ENCODE peak calls at places on chromosome X, in eight cellular contexts. V is K562, M is heart left ventricle, C is A549, B is lower leg skin, F is H9, Y is GM10248, D is cardiac muscle cell. R is an unnamed sample.

GRCh38 chrX:119880552-119881437 is 9.2 kb downstream of the NDUFA1 start:
- DNase-seq in B (no peak), M (peak), V (peak), D (peak), C (peak), Y (peak), F (peak), R (no peak)

GRCh38 chrX:44267861-44268260 is 75.6 kb downstream of the EFHC2 start:
- DNase-seq in M (no peak), B (no peak), Y (no peak), F (no peak), V (no peak), C (no peak), D (no peak), R (no peak)

GRCh38 chrX:133633162-133633561 is 217.9 kb upstream of the GPC4 start:
- DNase-seq in D (no peak), C (no peak), B (no peak), F (no peak), Y (no peak), V (no peak), M (no peak), R (no peak)

GRCh38 chrX:920234-920799 is 289.7 kb downstream of the SHOX start:
- DNase-seq in M (no peak), D (no peak), Y (no peak), F (no peak), B (no peak), V (no peak), C (no peak), R (no peak)

GRCh38 chrX:133380882-133381619 is 34.2 kb downstream of the GPC4 start:
- DNase-seq in F (no peak), B (no peak), C (no peak), D (no peak), V (no peak), Y (no peak), M (no peak), R (no peak)

GRCh38 chrX:13252726-13253125 is 67.1 kb downstream of the ATXN3L start:
- DNase-seq in C (no peak), V (no peak), M (no peak), F (no peak), B (no peak), D (no peak), Y (no peak), R (no peak)

GRCh38 chrX:19904778-19905367 is 17.5 kb upstream of the SH3KBP1 start:
- DNase-seq in M (no peak), F (no peak), Y (peak), B (no peak), V (peak), C (peak), D (peak), R (no peak)

GRCh38 chrX:112818114-112819012 is 22.3 kb downstream of the AMOT start:
- DNase-seq in Y (no peak), C (no peak), F (no peak), V (no peak), M (peak), B (no peak), D (no peak), R (no peak)

GRCh38 chrX:131828482-131828881 is 194.6 kb upstream of the STK26 start:
- DNase-seq in C (no peak), F (no peak), B (no peak), Y (no peak), D (no peak), V (peak), M (no peak), R (no peak)

GRCh38 chrX:136386173-136386572 is 85.4 kb downstream of the ADGRG4 start:
- DNase-seq in F (no peak), C (no peak), Y (no peak), D (no peak), B (no peak), V (no peak), M (no peak), R (no peak)

GRCh38 chrX:100928660-100929613 is at the start of gene XKRX:
- DNase-seq in F (peak), M (peak), V (peak), C (peak), B (peak), D (peak), Y (peak), R (peak)

GRCh38 chrX:20442597-20442996 is 175.9 kb upstream of the RPS6KA3 start:
- DNase-seq in C (peak), V (peak), F (peak), M (peak), D (peak), Y (peak), B (peak), R (peak)

GRCh38 chrX:69130448-69130847 is 34.8 kb downstream of the PJA1 start:
- DNase-seq in B (no peak), F (no peak), Y (no peak), D (no peak), M (no peak), V (no peak), C (no peak), R (no peak)

GRCh38 chrX:47187106-47187677 is 6.4 kb upstream of the UBA1 start:
- DNase-seq in Y (no peak), D (no peak), M (no peak), F (peak), V (no peak), B (no peak), C (no peak), R (no peak)

GRCh38 chrX:103792916-103793540 is 16.4 kb downstream of the PLP1 start:
- DNase-seq in C (no peak), V (no peak), Y (no peak), B (no peak), D (peak), F (no peak), M (no peak), R (no peak)

GRCh38 chrX:155819966-155820491 is 61.1 kb upstream of the VAMP7 start:
- DNase-seq in B (peak), F (peak), D (peak), M (peak), Y (peak), C (peak), V (peak), R (peak)

GRCh38 chrX:110795645-110796510 is at the start of gene CHRDL1:
- DNase-seq in C (peak), V (no peak), D (no peak), Y (no peak), B (no peak), F (peak), M (peak), R (peak)

GRCh38 chrX:129748265-129748664 is 9.5 kb downstream of the XPNPEP2 start:
- DNase-seq in D (peak), C (no peak), M (no peak), Y (no peak), V (no peak), F (no peak), B (peak), R (no peak)

GRCh38 chrX:48975041-48975440 is 3.4 kb upstream of the KCND1 start:
- DNase-seq in M (no peak), Y (no peak), D (no peak), V (no peak), C (no peak), F (no peak), B (no peak), R (no peak)

GRCh38 chrX:47802589-47802988 is 34.1 kb upstream of the ZNF81 start:
- DNase-seq in B (no peak), Y (no peak), D (peak), C (peak), M (no peak), V (peak), F (no peak), R (no peak)

GRCh38 chrX:44343412-44343942 is at the start of gene EFHC2:
- DNase-seq in F (peak), Y (no peak), D (peak), B (no peak), M (peak), C (peak), V (peak), R (peak)

GRCh38 chrX:78517124-78517523 is 142.0 kb downstream of the RTL3 start:
- DNase-seq in V (no peak), M (no peak), C (no peak), D (no peak), Y (peak), B (no peak), F (no peak), R (no peak)

GRCh38 chrX:103531002-103531401 is 11.7 kb upstream of the RAB40A start:
- DNase-seq in Y (no peak), C (no peak), V (no peak), M (no peak), F (no peak), D (peak), B (no peak), R (no peak)

GRCh38 chrX:24870143-24870542 is 145.6 kb downstream of the ARX start:
- DNase-seq in C (peak), V (no peak), F (no peak), Y (no peak), D (peak), M (no peak), B (no peak), R (no peak)

GRCh38 chrX:85963736-85964135 is 83.6 kb downstream of the CHM start:
- DNase-seq in B (no peak), Y (no peak), D (peak), C (peak), V (no peak), M (no peak), F (no peak), R (no peak)

GRCh38 chrX:31165241-31166035 is 93.6 kb upstream of the FTHL17 start:
- DNase-seq in C (no peak), D (peak), B (no peak), M (no peak), Y (no peak), V (no peak), F (no peak), R (no peak)

GRCh38 chrX:79138658-79139241 is 5.7 kb upstream of the GPR174 start:
- DNase-seq in Y (peak), M (no peak), B (no peak), D (no peak), C (no peak), V (peak), F (no peak), R (no peak)

GRCh38 chrX:129875669-129876068 is 30.3 kb upstream of the UTP14A start:
- DNase-seq in Y (no peak), B (no peak), V (no peak), D (peak), C (no peak), F (no peak), M (no peak), R (no peak)

GRCh38 chrX:153334654-153335295 is 822 bp downstream of the ZNF275 start:
- DNase-seq in B (no peak), C (no peak), D (no peak), Y (no peak), M (no peak), V (no peak), F (no peak), R (no peak)

GRCh38 chrX:70508296-70508911 is 63.8 kb downstream of the DLG3 start:
- DNase-seq in C (no peak), B (no peak), D (peak), F (peak), V (peak), Y (no peak), M (no peak), R (no peak)

GRCh38 chrX:39260965-39261364 is 459.7 kb downstream of the MID1IP1 start:
- DNase-seq in Y (no peak), C (no peak), B (no peak), M (no peak), D (no peak), V (no peak), F (no peak), R (no peak)
- TF ChIP-seq CTCF in Y (no peak), C (no peak), B (no peak), M (no peak), D (no peak), V (no peak), F (no peak), R (no peak)

DNA sequence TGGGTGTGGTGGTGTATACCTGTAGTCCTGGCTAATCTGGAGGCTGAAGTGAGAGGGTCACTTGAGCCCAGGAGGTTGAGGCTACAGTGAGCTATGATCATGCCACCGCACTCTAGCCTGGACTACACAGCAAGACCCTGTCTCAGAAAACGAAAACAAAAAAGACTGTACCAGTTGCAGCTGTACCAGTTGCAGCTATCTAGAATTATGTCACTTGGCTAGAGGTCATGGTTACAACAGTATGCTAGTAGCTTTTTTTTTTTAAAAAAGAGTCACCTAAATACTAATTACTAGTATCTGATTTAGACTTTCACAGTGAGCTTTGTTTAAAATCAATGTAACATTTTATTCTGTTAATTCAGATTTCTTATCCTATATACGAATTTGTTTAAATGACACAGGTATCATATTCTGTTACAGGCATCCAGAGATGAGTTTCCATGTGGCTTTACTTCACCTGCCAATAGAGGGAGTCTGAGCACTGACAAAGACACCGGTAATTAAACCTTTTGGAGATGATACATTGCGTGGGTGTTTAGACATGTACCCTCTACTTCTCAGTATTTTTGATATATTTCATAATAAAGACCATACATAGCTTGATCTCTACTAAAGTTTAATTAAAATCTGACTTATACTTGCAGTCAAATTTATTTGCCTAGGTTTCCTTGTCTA is 100.2 kb upstream of the IL13RA1 start:
- DNase-seq in B (no peak), M (no peak), D (no peak), Y (no peak), V (peak), C (peak), F (no peak), R (no peak)
- TF ChIP-seq CTCF in B (no peak), M (no peak), D (peak), Y (peak), V (peak), C (peak), F (peak), R (peak)

GRCh38 chrX:55107911-55108310 is 19.1 kb downstream of the PAGE2 start:
- DNase-seq in F (no peak), B (no peak), M (no peak), Y (no peak), D (no peak), V (no peak), C (no peak), R (no peak)

GRCh38 chrX:55111578-55112254 is 22.9 kb downstream of the PAGE2 start:
- DNase-seq in D (no peak), M (no peak), B (no peak), V (no peak), Y (no peak), C (no peak), F (no peak), R (no peak)

GRCh38 chrX:55107262-55107661 is 18.4 kb downstream of the PAGE2 start:
- DNase-seq in Y (no peak), C (no peak), M (no peak), D (no peak), B (no peak), F (no peak), V (no peak), R (no peak)

GRCh38 chrX:55109304-55109703 is 20.5 kb downstream of the PAGE2 start:
- DNase-seq in V (no peak), F (no peak), C (no peak), Y (no peak), B (no peak), D (peak), M (no peak), R (no peak)
- TF ChIP-seq CTCF in V (no peak), F (no peak), C (no peak), Y (no peak), B (no peak), D (no peak), M (no peak), R (no peak)

DNA sequence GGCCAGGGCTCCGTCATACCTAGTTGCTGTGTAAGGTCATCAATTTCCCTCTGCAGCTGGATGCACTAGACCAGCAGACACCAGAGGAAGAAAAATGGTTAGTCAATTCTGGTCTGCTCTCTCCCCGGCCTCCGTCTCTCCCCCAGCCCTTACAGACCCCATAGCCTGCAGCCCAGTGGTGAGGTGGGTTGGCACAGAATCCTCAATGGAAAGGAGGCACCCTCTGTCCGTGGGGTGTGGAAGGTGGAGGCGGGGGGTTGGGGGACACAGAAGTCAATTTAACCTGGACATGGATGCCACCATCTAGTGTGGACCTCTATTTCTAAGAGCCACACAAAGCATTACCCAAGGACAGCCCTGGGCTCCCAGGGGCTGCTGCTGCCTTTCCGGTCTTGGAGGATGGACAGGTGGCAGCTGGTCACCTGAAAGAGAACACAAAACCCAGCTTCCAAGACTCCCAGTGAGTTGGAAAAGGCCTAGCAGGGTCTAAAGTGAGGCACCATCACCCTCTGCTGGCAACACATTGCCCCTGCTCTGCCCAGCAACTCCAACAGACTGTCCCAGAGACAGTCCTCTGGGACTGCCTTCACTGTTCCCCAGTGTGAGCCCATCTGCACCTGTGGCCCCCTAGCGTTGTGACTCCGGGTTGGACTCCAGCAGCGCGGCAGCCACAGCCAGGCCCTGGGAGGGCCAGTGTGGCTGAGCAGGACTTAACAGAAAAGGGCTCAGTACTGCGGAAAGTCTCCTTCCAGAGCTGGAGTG is 40.1 kb upstream of the NHSL2 start:
- DNase-seq in F (peak), D (peak), V (peak), Y (no peak), B (no peak), M (no peak), C (peak), R (peak)
- TF ChIP-seq CTCF in F (peak), D (peak), V (peak), Y (no peak), B (no peak), M (no peak), C (peak), R (peak)

DNA sequence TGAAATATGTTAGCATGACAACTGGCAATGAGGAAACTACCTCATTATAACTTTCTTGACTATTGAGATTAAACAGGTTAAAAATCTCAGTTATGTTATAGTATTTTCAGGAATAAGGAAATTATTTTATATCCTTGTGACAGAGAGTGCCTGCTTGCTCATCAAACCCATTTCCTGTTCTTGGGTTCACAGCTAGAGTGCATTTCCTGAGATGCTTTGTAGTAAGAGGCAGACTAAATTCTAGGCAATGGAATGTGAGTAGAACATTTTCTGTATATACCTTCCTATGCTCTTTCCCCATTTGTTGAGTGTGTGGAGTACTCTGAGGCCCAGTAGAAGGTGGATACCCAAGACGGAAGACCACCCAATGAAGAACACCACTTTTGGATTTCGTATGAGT is 96.9 kb upstream of the CASK start:
- DNase-seq in D (peak), C (no peak), B (no peak), F (no peak), V (no peak), Y (no peak), M (no peak), R (no peak)
- TF ChIP-seq CTCF in D (no peak), C (no peak), B (no peak), F (no peak), V (no peak), Y (no peak), M (no peak), R (no peak)

GRCh38 chrX:134715930-134716619 is 57.8 kb upstream of the PLAC1 start:
- DNase-seq in V (no peak), M (no peak), D (no peak), B (no peak), Y (no peak), F (peak), C (no peak), R (peak)
- TF ChIP-seq CTCF in V (no peak), M (no peak), D (no peak), B (no peak), Y (no peak), F (no peak), C (no peak), R (no peak)

DNA sequence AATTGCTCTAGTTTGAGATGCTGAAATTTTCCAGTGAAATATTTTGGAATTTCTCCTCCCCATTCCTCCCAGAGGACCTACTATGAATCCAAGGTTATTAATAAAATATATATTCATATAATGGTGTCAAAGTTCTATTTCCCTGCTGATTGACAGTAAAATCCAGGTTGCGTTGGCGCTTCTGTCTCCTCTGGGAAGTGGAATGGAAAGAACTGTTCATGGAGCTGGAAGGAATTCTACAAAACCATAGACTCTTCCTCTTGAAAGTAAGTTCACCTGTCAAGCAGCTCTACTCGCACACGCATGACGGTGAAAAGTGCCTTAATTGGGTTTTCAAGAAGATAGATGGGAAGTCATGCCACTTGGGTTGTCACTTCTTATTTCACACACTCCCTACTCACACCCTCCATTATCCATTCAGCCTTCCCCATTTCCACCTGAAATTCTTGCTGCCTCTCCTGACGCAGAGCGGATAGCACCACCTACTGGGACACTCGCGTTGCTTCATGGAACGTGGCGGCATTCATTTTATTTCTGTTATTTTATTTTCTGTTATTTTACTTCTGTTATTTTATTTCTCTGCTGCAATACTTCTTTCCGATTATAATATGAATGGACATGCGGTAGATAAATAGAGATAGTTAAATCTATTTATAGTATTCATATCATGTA is 351.5 kb downstream of the NLGN4X start:
- DNase-seq in F (peak), B (no peak), C (peak), M (no peak), V (peak), Y (no peak), D (no peak), R (peak)
- TF ChIP-seq CTCF in F (peak), B (no peak), C (peak), M (no peak), V (no peak), Y (peak), D (no peak), R (peak)

GRCh38 chrX:154526901-154527675 is 11.1 kb upstream of the FAM3A start:
- DNase-seq in D (peak), B (peak), V (peak), Y (peak), C (peak), M (peak), F (peak), R (no peak)
- TF ChIP-seq CTCF in D (peak), B (no peak), V (peak), Y (peak), C (peak), M (peak), F (peak), R (peak)

R was measured in progenitor cell of endocrine pancreas.